ENCODE peak calls at places on chromosomes 6 and 20, in five cellular contexts. J is GM23248, A is fibroblast of lung, N is GM12878, M is neural progenitor cell. X is an unnamed sample.
A peak's percentile ranks its signal among the peaks of the same experiment; 100 is the strongest.

GRCh38 chr6:7140631-7141366 is 33.0 kb downstream of the RREB1 start:
- DNase-seq in J (peak; percentile 94), A (peak; percentile 69), N (no peak), M (peak; percentile 89), X (no peak)

GRCh38 chr6:90397047-90397446 is 100.4 kb upstream of the BACH2 start:
- DNase-seq in J (no peak), A (no peak), N (no peak), M (no peak), X (no peak)

GRCh38 chr6:135739288-135739687 is 112.2 kb upstream of the PDE7B start:
- DNase-seq in J (peak; percentile 86), A (peak; percentile 53), N (no peak), M (no peak), X (no peak)

GRCh38 chr6:131764350-131764749 is 43.5 kb upstream of the ENPP1 start:
- DNase-seq in J (peak; percentile 76), A (peak; percentile 45), N (no peak), M (no peak), X (no peak)

GRCh38 chr20:14712302-14712739 is 374.9 kb upstream of the FLRT3 start:
- DNase-seq in J (peak; percentile 41), A (peak; percentile 74), N (no peak), M (peak; percentile 41), X (peak; percentile 93)

GRCh38 chr6:17448165-17448564 is 54.8 kb downstream of the CAP2 start:
- DNase-seq in J (no peak), A (no peak), N (no peak), M (no peak), X (no peak)

GRCh38 chr20:53911301-53911700 is 159.1 kb downstream of the BCAS1 start:
- DNase-seq in J (no peak), A (no peak), N (no peak), M (no peak), X (no peak)

GRCh38 chr20:42020316-42020715 is 402.1 kb upstream of the CHD6 start:
- DNase-seq in J (no peak), A (no peak), N (no peak), M (no peak), X (no peak)

GRCh38 chr6:82022614-82023102 is 224.9 kb downstream of the IBTK start:
- DNase-seq in J (peak; percentile 77), A (peak; percentile 72), N (no peak), M (no peak), X (peak; percentile 88)

GRCh38 chr20:41540459-41540858 is 77.7 kb downstream of the CHD6 start:
- DNase-seq in J (no peak), A (no peak), N (no peak), M (no peak), X (no peak)

GRCh38 chr6:3524461-3524860 is 67.6 kb upstream of the SLC22A23 start:
- DNase-seq in J (no peak), A (no peak), N (no peak), M (no peak), X (no peak)

GRCh38 chr6:85041376-85041775 is 277.0 kb upstream of the TBX18 start:
- DNase-seq in J (peak; percentile 4), A (no peak), N (peak; percentile 5), M (no peak), X (no peak)

GRCh38 chr20:16541226-16541625 is 32.0 kb downstream of the KIF16B start:
- DNase-seq in J (no peak), A (no peak), N (no peak), M (no peak), X (no peak)

GRCh38 chr6:79240509-79240908 is 6.0 kb upstream of the HMGN3 start:
- DNase-seq in J (no peak), A (no peak), N (no peak), M (no peak), X (no peak)

GRCh38 chr6:115071962-115072361 is 729.1 kb upstream of the HS3ST5 start:
- DNase-seq in J (no peak), A (no peak), N (no peak), M (no peak), X (no peak)

GRCh38 chr20:20439602-20440001 is 71.7 kb downstream of the INSM1 start:
- DNase-seq in J (no peak), A (no peak), N (no peak), M (no peak), X (no peak)

GRCh38 chr20:43666376-43667328 is at the start of gene MYBL2:
- DNase-seq in J (peak; percentile 86), A (peak; percentile 51), N (no peak), M (peak; percentile 94), X (peak; percentile 11)

GRCh38 chr6:39049575-39050283 is 1.1 kb downstream of the GLP1R start:
- DNase-seq in J (no peak), A (no peak), N (no peak), M (peak; percentile 23), X (no peak)

GRCh38 chr6:39050453-39051112 is 2.0 kb downstream of the GLP1R start:
- DNase-seq in J (no peak), A (no peak), N (no peak), M (no peak), X (no peak)

GRCh38 chr6:39047434-39048327 is 900 bp upstream of the GLP1R start:
- DNase-seq in J (no peak), A (no peak), N (no peak), M (no peak), X (no peak)

GRCh38 chr6:39051399-39052122 is 3.0 kb downstream of the GLP1R start:
- DNase-seq in J (no peak), A (no peak), N (no peak), M (no peak), X (no peak)

DNA sequence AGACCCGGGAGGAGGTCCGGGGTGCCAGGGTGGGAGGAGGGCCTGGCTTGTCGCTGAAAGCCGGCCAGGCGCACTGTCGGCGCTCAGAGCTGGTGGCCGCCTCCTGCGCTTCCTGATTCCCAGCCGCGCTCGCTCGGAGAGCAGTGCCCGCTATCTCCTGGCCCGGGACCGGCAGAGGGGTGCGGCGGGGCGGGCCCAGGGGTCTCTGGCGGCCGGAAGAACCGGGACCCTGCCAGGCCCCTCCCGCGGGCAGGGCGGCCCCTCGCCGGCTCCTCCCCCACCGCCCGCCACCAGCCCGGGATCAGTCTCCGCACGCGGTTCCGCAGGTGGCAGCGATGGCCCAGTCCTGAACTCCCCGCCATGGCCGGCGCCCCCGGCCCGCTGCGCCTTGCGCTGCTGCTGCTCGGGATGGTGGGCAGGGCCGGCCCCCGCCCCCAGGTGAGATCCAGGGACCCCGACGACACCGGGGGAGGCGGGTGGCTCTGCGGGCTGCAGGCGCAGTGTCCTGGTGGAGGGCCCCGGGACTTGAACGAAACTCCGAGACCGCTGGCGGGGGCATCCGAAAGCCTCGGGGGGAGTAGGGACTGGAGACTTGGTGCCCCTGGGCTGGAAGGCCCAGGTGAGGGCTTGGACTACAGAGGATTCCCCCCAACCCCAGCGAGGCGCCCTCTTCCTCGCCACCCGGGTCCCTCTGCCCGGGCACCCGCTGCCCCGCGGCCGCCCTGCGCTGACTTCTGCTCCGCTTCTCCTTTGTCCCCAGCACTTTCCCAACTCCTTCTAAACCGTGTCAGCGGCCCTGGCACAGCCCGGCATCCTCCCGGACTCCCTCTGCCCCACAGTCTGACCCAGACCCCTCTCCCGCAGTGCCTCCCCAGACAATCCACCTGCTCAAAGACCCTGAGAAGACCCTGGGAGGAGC is at the start of gene GLP1R:
- DNase-seq in J (no peak), A (no peak), N (no peak), M (peak; percentile 61), X (no peak)
- TF ChIP-seq EZH2 in J (no peak), A (no peak), N (no peak), M (peak; percentile 62), X (peak; percentile 45)

GRCh38 chr6:111543913-111544435 is 61.0 kb upstream of the REV3L start:
- DNase-seq in J (no peak), A (no peak), N (no peak), M (no peak), X (no peak)

GRCh38 chr6:111540971-111541719 is 58.1 kb upstream of the REV3L start:
- DNase-seq in J (no peak), A (no peak), N (no peak), M (no peak), X (no peak)

GRCh38 chr6:111536888-111537287 is 53.9 kb upstream of the REV3L start:
- DNase-seq in J (no peak), A (no peak), N (no peak), M (no peak), X (no peak)

GRCh38 chr6:111541720-111542065 is 58.7 kb upstream of the REV3L start:
- DNase-seq in J (no peak), A (no peak), N (no peak), M (no peak), X (no peak)
- H3K4me1 ChIP-seq in J (peaks cover 8% of the 10 kb centered on the region), A (no peaks in the 10 kb centered on the region), N (peaks cover 6% of the 10 kb centered on the region), M (peaks cover 13% of the 10 kb centered on the region), X (no peaks in the 10 kb centered on the region)

GRCh38 chr6:98841589-98842488 is 7.5 kb downstream of the POU3F2 start:
- DNase-seq in J (no peak), A (no peak), N (no peak), M (peak; percentile 44), X (no peak)

GRCh38 chr6:98845201-98846020 is 11.0 kb downstream of the POU3F2 start:
- DNase-seq in J (peak; percentile 90), A (peak; percentile 83), N (peak; percentile 11), M (peak; percentile 94), X (peak; percentile 30)

GRCh38 chr6:98842489-98843180 is 8.3 kb downstream of the POU3F2 start:
- DNase-seq in J (no peak), A (no peak), N (no peak), M (peak; percentile 72), X (no peak)

GRCh38 chr6:98844244-98845161 is 10.1 kb downstream of the POU3F2 start:
- DNase-seq in J (no peak), A (no peak), N (no peak), M (peak; percentile 76), X (no peak)

DNA sequence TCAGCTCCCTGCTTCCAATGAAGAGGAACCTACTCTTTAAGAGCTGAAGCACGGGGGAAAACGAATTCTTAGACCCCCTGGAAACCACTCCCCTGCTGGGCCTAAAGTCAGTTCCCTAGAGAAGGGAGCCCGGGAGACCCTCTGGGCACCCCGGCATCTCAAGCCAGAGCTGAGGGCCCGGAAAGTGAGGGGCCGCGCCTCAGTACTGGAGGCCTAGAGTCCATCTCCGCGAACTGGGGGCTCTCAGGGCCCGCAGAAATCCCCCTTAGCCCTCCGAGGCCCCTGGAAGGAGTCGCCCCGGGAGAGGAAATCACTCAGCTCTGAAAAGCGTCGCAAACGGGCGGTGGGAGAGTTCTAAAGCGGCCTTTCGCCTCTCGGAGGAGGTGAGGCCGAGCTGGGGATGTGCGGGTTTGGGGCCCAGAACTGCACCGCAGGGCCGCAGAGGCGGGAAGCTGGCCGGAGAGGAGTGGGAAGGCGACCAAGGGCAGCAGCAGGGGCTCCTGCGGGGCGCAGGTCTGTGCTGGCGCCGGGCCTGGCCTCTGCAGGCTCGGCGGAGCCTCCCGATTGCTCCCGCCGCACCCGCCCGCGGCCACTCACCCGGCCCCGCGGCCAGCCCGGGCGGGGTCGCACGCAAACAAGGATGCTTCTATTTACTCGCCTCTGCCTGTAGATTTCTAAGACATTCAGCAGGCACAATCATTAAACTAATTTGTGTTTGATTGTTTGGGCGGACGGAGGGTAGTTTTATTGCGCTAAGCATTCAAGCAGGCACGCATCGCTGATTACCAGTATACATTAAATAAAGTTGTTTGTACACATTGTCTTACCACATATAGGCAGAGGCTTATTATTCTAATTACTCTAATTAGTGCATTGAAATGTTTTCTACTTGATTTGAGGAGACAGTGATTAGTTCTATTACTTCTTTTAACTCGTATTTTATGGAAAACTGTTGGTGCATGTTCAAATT is 9.2 kb downstream of the POU3F2 start:
- DNase-seq in J (no peak), A (no peak), N (no peak), M (peak; percentile 70), X (no peak)
- TF ChIP-seq EZH2 in J (no peak), A (peak; percentile 85), N (no peak), M (peak; percentile 72), X (peak; percentile 99)

DNA sequence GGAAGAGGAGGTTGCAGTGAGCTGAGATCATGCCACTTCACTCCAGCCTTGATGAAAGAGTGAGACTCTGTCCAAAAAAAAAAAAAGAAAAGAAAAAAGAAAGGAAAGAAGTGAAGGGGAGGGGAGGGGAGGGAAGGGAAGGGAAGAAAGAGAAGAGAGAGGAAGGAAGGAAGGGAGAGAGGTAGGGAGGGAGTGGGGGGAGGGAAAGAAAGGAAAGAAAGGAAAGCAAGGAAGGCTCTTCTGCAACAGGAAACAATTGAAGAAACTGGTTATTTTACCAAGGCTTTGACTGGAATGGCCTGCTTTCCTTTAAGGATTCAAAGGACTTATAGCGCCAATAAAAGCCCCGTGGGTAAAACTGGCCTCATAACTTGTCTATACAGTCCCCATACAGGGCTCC is 64.6 kb downstream of the ABHD12 start:
- DNase-seq in J (no peak), A (no peak), N (no peak), M (no peak), X (no peak)
- H3K4me1 ChIP-seq in J (peaks cover 14% of the 10 kb centered on the region), A (peaks cover 2% of the 10 kb centered on the region), N (peaks cover 10% of the 10 kb centered on the region), M (no peaks in the 10 kb centered on the region), X (no peaks in the 10 kb centered on the region)